ENCODE peak calls at places on chromosome 17, in four cellular contexts. One of them, this sample, is unnamed.

GRCh38 chr17:16918443-16918842 is 53.5 kb downstream of the TNFRSF13B start:
- DNase-seq in neuronal stem cell: no peak
- DNase-seq in activated gamma-delta T cell treated with anti-CD3 and anti-CD28 coated beads, Interleukin-2, amount 50 U/mL, for 16 hours: no peak
- DNase-seq in uterus: no peak
- DNase-seq in this sample: peak

GRCh38 chr17:7438656-7439460 is 454 bp upstream of the FGF11 start:
- DNase-seq in neuronal stem cell: no peak
- DNase-seq in activated gamma-delta T cell treated with anti-CD3 and anti-CD28 coated beads, Interleukin-2, amount 50 U/mL, for 16 hours: no peak
- DNase-seq in uterus: no peak
- DNase-seq in this sample: no peak

GRCh38 chr17:42067371-42068180 is 17.2 kb upstream of the C17orf113 start:
- DNase-seq in neuronal stem cell: peak
- DNase-seq in activated gamma-delta T cell treated with anti-CD3 and anti-CD28 coated beads, Interleukin-2, amount 50 U/mL, for 16 hours: peak
- DNase-seq in uterus: peak
- DNase-seq in this sample: peak

GRCh38 chr17:10226930-10227695 is 28.7 kb upstream of the GAS7 start:
- DNase-seq in neuronal stem cell: peak
- DNase-seq in activated gamma-delta T cell treated with anti-CD3 and anti-CD28 coated beads, Interleukin-2, amount 50 U/mL, for 16 hours: peak
- DNase-seq in uterus: peak
- DNase-seq in this sample: peak

GRCh38 chr17:42378597-42379594 is 9.3 kb downstream of the STAT3 start:
- DNase-seq in neuronal stem cell: no peak
- DNase-seq in activated gamma-delta T cell treated with anti-CD3 and anti-CD28 coated beads, Interleukin-2, amount 50 U/mL, for 16 hours: no peak
- DNase-seq in uterus: no peak
- DNase-seq in this sample: no peak

GRCh38 chr17:41915566-41915965 is 3.2 kb downstream of the ACLY start:
- DNase-seq in neuronal stem cell: no peak
- DNase-seq in activated gamma-delta T cell treated with anti-CD3 and anti-CD28 coated beads, Interleukin-2, amount 50 U/mL, for 16 hours: no peak
- DNase-seq in uterus: no peak
- DNase-seq in this sample: no peak

GRCh38 chr17:79913896-79914812 is 74.9 kb upstream of the CBX4 start:
- DNase-seq in neuronal stem cell: no peak
- DNase-seq in activated gamma-delta T cell treated with anti-CD3 and anti-CD28 coated beads, Interleukin-2, amount 50 U/mL, for 16 hours: no peak
- DNase-seq in uterus: no peak
- DNase-seq in this sample: no peak

GRCh38 chr17:74573169-74573568 is 5.9 kb upstream of the CD300H start:
- DNase-seq in neuronal stem cell: no peak
- DNase-seq in activated gamma-delta T cell treated with anti-CD3 and anti-CD28 coated beads, Interleukin-2, amount 50 U/mL, for 16 hours: no peak
- DNase-seq in uterus: no peak
- DNase-seq in this sample: no peak

GRCh38 chr17:64993867-64994266 is 62.7 kb downstream of the GNA13 start:
- DNase-seq in neuronal stem cell: no peak
- DNase-seq in activated gamma-delta T cell treated with anti-CD3 and anti-CD28 coated beads, Interleukin-2, amount 50 U/mL, for 16 hours: no peak
- DNase-seq in uterus: no peak
- DNase-seq in this sample: no peak

This sample was measured in sciatic nerve.